ENCODE peak calls at places on chromosomes 2 and 18, in nine cellular contexts. M is A549, Z is endothelial cell of umbilical vein, B is IMR-90, Y is mammary epithelial cell, E is heart left ventricle, N is OCI-LY7, S is spleen, L is brain microvascular endothelial cell. A is an unnamed sample.

GRCh38 chr2:127624321-127625145 is 21.4 kb upstream of the GPR17 start:
- DNase-seq in L (no peak), Y (no peak), M (no peak), N (no peak), Z (no peak), E (peak; percentile 8), S (peak; percentile 64), B (no peak), A (no peak)

GRCh38 chr18:50183556-50183955 is 11.4 kb downstream of the MYO5B start:
- DNase-seq in B (peak; percentile 31), E (no peak), Z (no peak), L (peak; percentile 22), S (no peak), M (no peak), N (no peak), Y (peak; percentile 97), A (peak; percentile 41)

GRCh38 chr2:219459460-219460311 is 25.0 kb downstream of the SPEG start:
- DNase-seq in Y (peak; percentile 30), B (peak; percentile 63), S (no peak), Z (peak; percentile 38), M (peak; percentile 59), L (peak; percentile 29), N (peak; percentile 55), E (peak; percentile 68), A (no peak)

GRCh38 chr18:25727281-25727680 is 363.1 kb downstream of the SS18 start:
- DNase-seq in N (no peak), E (no peak), M (no peak), Z (peak; percentile 3), S (no peak), B (peak; percentile 28), Y (no peak), L (no peak), A (no peak)

GRCh38 chr2:145657265-145657664 is 1137.3 kb upstream of the ZEB2 start:
- DNase-seq in E (no peak), Y (no peak), S (no peak), Z (no peak), M (no peak), B (no peak), N (no peak), L (no peak), A (no peak)

GRCh38 chr2:239326831-239327535 is 73.8 kb downstream of the HDAC4 start:
- DNase-seq in Z (no peak), E (peak; percentile 16), Y (peak; percentile 70), N (no peak), L (no peak), B (peak; percentile 69), S (no peak), M (no peak), A (no peak)

GRCh38 chr2:70062270-70062669 is 25.0 kb upstream of the PCBP1 start:
- DNase-seq in Y (no peak), E (no peak), Z (no peak), L (no peak), S (no peak), N (no peak), M (no peak), B (no peak), A (no peak)

GRCh38 chr2:177489719-177490301 is 97.2 kb downstream of the AGPS start:
- DNase-seq in N (peak; percentile 31), B (peak; percentile 49), M (peak; percentile 42), S (no peak), E (no peak), Z (peak; percentile 55), Y (no peak), L (no peak), A (no peak)

GRCh38 chr2:62467475-62468321 is 38.3 kb downstream of the TMEM17 start:
- DNase-seq in M (peak; percentile 41), S (no peak), L (no peak), E (no peak), Z (no peak), Y (peak; percentile 35), N (no peak), B (no peak), A (no peak)

GRCh38 chr2:39668576-39668975 is 2.9 kb downstream of the TMEM178A start:
- DNase-seq in B (no peak), Y (no peak), S (no peak), Z (no peak), L (no peak), E (no peak), N (no peak), M (no peak), A (no peak)

GRCh38 chr18:45935591-45936335 is 31.4 kb downstream of the EPG5 start:
- DNase-seq in B (peak; percentile 75), L (peak; percentile 65), S (no peak), Z (no peak), Y (no peak), E (no peak), M (no peak), N (no peak), A (no peak)

GRCh38 chr2:207437857-207438166 is 92.0 kb upstream of the CREB1 start:
- DNase-seq in Y (no peak), B (no peak), N (no peak), S (no peak), Z (no peak), L (no peak), M (no peak), E (no peak), A (no peak)

DNA sequence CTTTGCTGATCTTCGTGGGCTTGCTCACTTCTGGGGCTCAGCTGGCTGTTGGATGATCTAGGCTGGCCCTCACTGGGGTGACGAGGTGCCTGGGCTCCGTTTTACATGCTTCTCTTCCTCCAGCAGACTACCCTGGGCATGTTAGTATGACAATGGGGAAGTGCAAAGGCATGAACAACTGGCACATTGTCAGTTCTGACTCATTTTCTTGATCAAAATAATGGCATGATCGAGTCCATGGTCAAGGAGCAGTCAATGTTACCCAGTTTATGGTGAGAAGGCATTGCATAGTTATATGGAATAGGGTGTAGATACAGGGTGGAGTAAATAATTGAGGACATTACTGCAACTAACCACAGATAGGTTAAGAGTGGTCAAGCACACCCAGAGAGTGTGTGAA is 10.0 kb upstream of the UPP2 start:
- DNase-seq in M (no peak), E (no peak), N (no peak), Y (peak; percentile 8), Z (no peak), B (no peak), L (no peak), S (no peak), A (no peak)
- TF ChIP-seq CTCF in M (no peak), E (no peak), N (no peak), Y (no peak), Z (no peak), B (no peak), L (no peak), S (no peak), A (no peak)

GRCh38 chr2:43657241-43657640 is 19.0 kb downstream of the C1GALT1C1L start:
- DNase-seq in S (no peak), E (no peak), M (no peak), L (no peak), B (no peak), Z (no peak), Y (peak; percentile 6), N (no peak), A (no peak)

GRCh38 chr2:43648979-43649701 is 12.1 kb downstream of the PLEKHH2 start:
- DNase-seq in E (no peak), M (no peak), N (no peak), L (no peak), B (peak; percentile 69), S (no peak), Y (no peak), Z (no peak), A (no peak)

GRCh38 chr2:43653506-43653905 is 16.4 kb downstream of the PLEKHH2 start:
- DNase-seq in E (no peak), S (no peak), L (no peak), Y (no peak), B (no peak), Z (no peak), N (no peak), M (no peak), A (no peak)
- H3K4me3 ChIP-seq in E (no peak overlapping the region), S (no peak overlapping the region), L (no peak overlapping the region), Y (no peak overlapping the region), B (no peak overlapping the region), Z (no peak overlapping the region), N (no peak overlapping the region), M (no peak overlapping the region), A (no peak overlapping the region)

DNA sequence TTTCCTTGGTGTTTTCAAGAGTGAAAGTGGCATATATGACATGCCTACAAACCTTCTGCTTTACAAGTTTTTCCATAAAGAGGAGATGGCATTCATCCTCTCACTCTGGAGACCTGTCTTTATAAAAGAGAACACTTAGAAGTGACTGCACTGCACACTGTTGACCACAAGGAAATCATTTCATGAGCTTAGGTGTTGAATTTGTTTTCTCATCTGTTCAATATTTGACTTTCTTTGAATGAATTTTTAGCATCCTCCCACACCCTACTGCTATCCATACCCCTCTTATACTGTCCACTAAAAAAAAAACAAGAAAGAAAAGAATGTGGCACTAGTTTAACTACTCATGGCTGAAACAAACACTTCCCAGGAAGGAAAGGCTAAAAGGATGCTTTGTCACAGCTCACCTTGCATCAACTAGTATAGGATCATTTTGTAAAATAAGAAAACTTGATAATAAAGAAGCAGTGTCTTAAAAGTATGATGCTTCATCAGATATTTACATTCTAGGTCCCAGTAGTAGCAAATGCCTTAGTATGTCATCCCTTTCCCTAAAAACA is 83.0 kb downstream of the ACVR1 start:
- DNase-seq in N (no peak), Z (no peak), S (no peak), B (no peak), E (no peak), M (no peak), L (no peak), Y (no peak), A (no peak)
- TF ChIP-seq CTCF in N (no peak), Z (no peak), S (no peak), B (peak; percentile 25), E (no peak), M (no peak), L (peak; percentile 47), Y (no peak), A (peak; percentile 42)

GRCh38 chr2:201669865-201670264 is 26.6 kb upstream of the TMEM237 start:
- DNase-seq in S (no peak), Y (no peak), E (no peak), N (no peak), B (no peak), Z (no peak), L (no peak), M (no peak), A (no peak)

GRCh38 chr2:201678442-201678841 is 20.0 kb downstream of the MPP4 start:
- DNase-seq in N (no peak), Z (no peak), L (no peak), B (no peak), S (no peak), Y (no peak), M (no peak), E (no peak), A (no peak)

GRCh38 chr2:201674298-201674697 is 24.1 kb downstream of the MPP4 start:
- DNase-seq in Z (no peak), Y (no peak), E (no peak), S (no peak), N (no peak), B (no peak), L (no peak), M (no peak), A (no peak)

GRCh38 chr2:201675454-201675853 is 23.0 kb downstream of the MPP4 start:
- DNase-seq in M (no peak), S (no peak), Y (no peak), L (no peak), N (no peak), Z (no peak), E (no peak), B (no peak), A (no peak)

DNA sequence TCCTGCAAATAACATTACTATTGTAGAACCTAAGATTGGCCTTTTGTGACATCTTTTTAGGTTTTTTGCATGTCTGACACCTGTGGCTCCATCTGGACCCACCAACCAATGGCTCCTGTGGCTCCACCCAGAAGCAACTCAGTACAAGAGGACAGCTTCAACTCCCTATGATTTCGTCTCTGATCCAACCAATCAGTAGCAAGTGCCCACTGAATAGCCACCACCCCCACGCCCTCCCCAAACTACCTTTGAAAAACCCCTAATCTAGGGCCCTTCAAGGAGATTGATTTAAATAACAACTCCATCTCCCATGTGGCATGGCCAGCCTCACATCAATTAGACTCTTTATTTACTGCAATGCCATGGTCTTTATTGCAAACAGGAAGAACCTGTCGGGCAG is 23.6 kb downstream of the MPP4 start:
- DNase-seq in N (no peak), M (no peak), L (no peak), E (no peak), Y (no peak), Z (no peak), B (no peak), S (no peak), A (no peak)
- H3K4me3 ChIP-seq in N (no peak overlapping the region), M (no peak overlapping the region), L (no peak overlapping the region), E (no peak overlapping the region), Y (no peak overlapping the region), Z (no peak overlapping the region), B (no peak overlapping the region), S (no peak overlapping the region), A (no peak overlapping the region)